ENCODE peak calls at places on chromosome 19, in nine cellular contexts. C is neural progenitor cell, N is hippocampal formation, P is T-helper 1 cell, L is GM12878, S is GM04503, U is progenitor cell of endocrine pancreas, J is pancreas, F is ascending aorta. K is an unnamed sample.

GRCh38 chr19:10187315-10187714 is 7.4 kb downstream of the DNMT1 start:
- DNase-seq in S (no peak), C (no peak), L (no peak), U (no peak), J (no peak), F (no peak), N (no peak), P (no peak), K (no peak)

GRCh38 chr19:18433039-18433691 is 4.8 kb downstream of the ISYNA1 start:
- DNase-seq in N (no peak), F (no peak), L (no peak), C (peak; percentile 50), U (no peak), S (no peak), J (no peak), P (no peak), K (no peak)

GRCh38 chr19:46271488-46272197 is 25.2 kb upstream of the HIF3A start:
- DNase-seq in C (no peak), N (no peak), P (no peak), S (peak; percentile 50), F (no peak), L (no peak), J (no peak), U (no peak), K (no peak)

GRCh38 chr19:45952691-45953505 is 20.8 kb downstream of the NOVA2 start:
- DNase-seq in P (no peak), J (peak; percentile 79), C (peak; percentile 96), U (peak; percentile 70), N (no peak), F (no peak), L (no peak), S (no peak), K (peak; percentile 35)

GRCh38 chr19:47595937-47596336 is 13.0 kb upstream of the BICRA start:
- DNase-seq in J (no peak), L (no peak), F (no peak), U (no peak), P (no peak), S (no peak), C (no peak), N (no peak), K (no peak)

GRCh38 chr19:38135150-38135998 is 88.6 kb downstream of the DPF1 start:
- DNase-seq in F (no peak), S (no peak), N (no peak), C (peak; percentile 26), J (no peak), P (no peak), L (no peak), U (no peak), K (no peak)

GRCh38 chr19:48674921-48675824 is 2.4 kb upstream of the NTN5 start:
- DNase-seq in S (peak; percentile 23), P (peak; percentile 41), F (peak; percentile 90), J (peak; percentile 89), U (peak; percentile 70), C (peak; percentile 93), N (peak; percentile 81), L (no peak), K (peak; percentile 88)

GRCh38 chr19:33818426-33818825 is 21.8 kb downstream of the KCTD15 start:
- DNase-seq in S (no peak), J (no peak), U (no peak), P (no peak), L (no peak), C (no peak), F (peak; percentile 52), N (no peak), K (peak; percentile 8)

GRCh38 chr19:38543807-38544568 is 73.8 kb downstream of the MAP4K1 start:
- DNase-seq in S (peak; percentile 72), L (peak; percentile 64), F (peak; percentile 80), C (no peak), U (no peak), J (peak; percentile 56), N (peak; percentile 48), P (no peak), K (peak; percentile 39)